ENCODE peak calls at places on chromosomes 13 and 19, in nine cellular contexts. One of them, this sample, is unnamed.

GRCh38 chr13:22700488-22700887 is 480.3 kb upstream of the SGCG start:
- DNase-seq in AG04450: no peak
- DNase-seq in nephron progenitor cell: no peak
- DNase-seq in natural killer cell treated with Interleukin-12 subunit alpha and Interleukin-12 subunit beta and Interleukin-15 and Interleukin-18, amount 100 ng/mL, for 72 hours: no peak
- DNase-seq in foreskin fibroblast: no peak
- DNase-seq in mesenchymal stem cell: no peak
- DNase-seq in GM23338: no peak
- DNase-seq in lower leg skin: no peak
- DNase-seq in NCI-H1694 treated with DMSO at 0.1 percent for 48 hours: no peak
- DNase-seq in this sample: no peak

GRCh38 chr19:3095375-3096191 is 1.4 kb downstream of the GNA11 start:
- DNase-seq in AG04450: no peak
- DNase-seq in nephron progenitor cell: peak; percentile 71
- DNase-seq in natural killer cell treated with Interleukin-12 subunit alpha and Interleukin-12 subunit beta and Interleukin-15 and Interleukin-18, amount 100 ng/mL, for 72 hours: no peak
- DNase-seq in foreskin fibroblast: no peak
- DNase-seq in mesenchymal stem cell: peak; percentile 38
- DNase-seq in GM23338: peak; percentile 92
- DNase-seq in lower leg skin: no peak
- DNase-seq in NCI-H1694 treated with DMSO at 0.1 percent for 48 hours: no peak
- DNase-seq in this sample: peak; percentile 40

GRCh38 chr13:75792526-75793187 is 156.5 kb downstream of the LMO7 start:
- DNase-seq in AG04450: peak; percentile 26
- DNase-seq in nephron progenitor cell: no peak
- DNase-seq in natural killer cell treated with Interleukin-12 subunit alpha and Interleukin-12 subunit beta and Interleukin-15 and Interleukin-18, amount 100 ng/mL, for 72 hours: no peak
- DNase-seq in foreskin fibroblast: no peak
- DNase-seq in mesenchymal stem cell: peak; percentile 59
- DNase-seq in GM23338: no peak
- DNase-seq in lower leg skin: no peak
- DNase-seq in NCI-H1694 treated with DMSO at 0.1 percent for 48 hours: no peak
- DNase-seq in this sample: no peak

GRCh38 chr13:114284680-114285079 is 3.3 kb downstream of the UPF3A start:
- DNase-seq in AG04450: no peak
- DNase-seq in nephron progenitor cell: no peak
- DNase-seq in natural killer cell treated with Interleukin-12 subunit alpha and Interleukin-12 subunit beta and Interleukin-15 and Interleukin-18, amount 100 ng/mL, for 72 hours: no peak
- DNase-seq in foreskin fibroblast: no peak
- DNase-seq in mesenchymal stem cell: no peak
- DNase-seq in GM23338: no peak
- DNase-seq in lower leg skin: no peak
- DNase-seq in NCI-H1694 treated with DMSO at 0.1 percent for 48 hours: no peak
- DNase-seq in this sample: no peak

GRCh38 chr13:28560612-28561011 is 65.7 kb upstream of the FLT1 start:
- DNase-seq in AG04450: no peak
- DNase-seq in nephron progenitor cell: no peak
- DNase-seq in natural killer cell treated with Interleukin-12 subunit alpha and Interleukin-12 subunit beta and Interleukin-15 and Interleukin-18, amount 100 ng/mL, for 72 hours: no peak
- DNase-seq in foreskin fibroblast: no peak
- DNase-seq in mesenchymal stem cell: no peak
- DNase-seq in GM23338: no peak
- DNase-seq in lower leg skin: no peak
- DNase-seq in NCI-H1694 treated with DMSO at 0.1 percent for 48 hours: no peak
- DNase-seq in this sample: no peak

GRCh38 chr19:17095141-17095919 is 19.8 kb downstream of the MYO9B start:
- DNase-seq in AG04450: no peak
- DNase-seq in nephron progenitor cell: no peak
- DNase-seq in natural killer cell treated with Interleukin-12 subunit alpha and Interleukin-12 subunit beta and Interleukin-15 and Interleukin-18, amount 100 ng/mL, for 72 hours: no peak
- DNase-seq in foreskin fibroblast: no peak
- DNase-seq in mesenchymal stem cell: peak; percentile 91
- DNase-seq in GM23338: no peak
- DNase-seq in lower leg skin: no peak
- DNase-seq in NCI-H1694 treated with DMSO at 0.1 percent for 48 hours: no peak
- DNase-seq in this sample: peak; percentile 60

GRCh38 chr19:50332264-50333038 is 3.3 kb upstream of the KCNC3 start:
- DNase-seq in AG04450: no peak
- DNase-seq in nephron progenitor cell: peak; percentile 43
- DNase-seq in natural killer cell treated with Interleukin-12 subunit alpha and Interleukin-12 subunit beta and Interleukin-15 and Interleukin-18, amount 100 ng/mL, for 72 hours: peak; percentile 16
- DNase-seq in foreskin fibroblast: no peak
- DNase-seq in mesenchymal stem cell: no peak
- DNase-seq in GM23338: peak; percentile 86
- DNase-seq in lower leg skin: no peak
- DNase-seq in NCI-H1694 treated with DMSO at 0.1 percent for 48 hours: no peak
- DNase-seq in this sample: no peak

GRCh38 chr13:103514188-103514587 is 448.0 kb upstream of the SLC10A2 start:
- DNase-seq in AG04450: no peak
- DNase-seq in nephron progenitor cell: no peak
- DNase-seq in natural killer cell treated with Interleukin-12 subunit alpha and Interleukin-12 subunit beta and Interleukin-15 and Interleukin-18, amount 100 ng/mL, for 72 hours: no peak
- DNase-seq in foreskin fibroblast: no peak
- DNase-seq in mesenchymal stem cell: no peak
- DNase-seq in GM23338: no peak
- DNase-seq in lower leg skin: no peak
- DNase-seq in NCI-H1694 treated with DMSO at 0.1 percent for 48 hours: no peak
- DNase-seq in this sample: no peak

GRCh38 chr19:15291666-15292065 is 40.7 kb downstream of the BRD4 start:
- DNase-seq in AG04450: no peak
- DNase-seq in nephron progenitor cell: no peak
- DNase-seq in natural killer cell treated with Interleukin-12 subunit alpha and Interleukin-12 subunit beta and Interleukin-15 and Interleukin-18, amount 100 ng/mL, for 72 hours: no peak
- DNase-seq in foreskin fibroblast: no peak
- DNase-seq in mesenchymal stem cell: peak; percentile 34
- DNase-seq in GM23338: no peak
- DNase-seq in lower leg skin: no peak
- DNase-seq in NCI-H1694 treated with DMSO at 0.1 percent for 48 hours: no peak
- DNase-seq in this sample: no peak

GRCh38 chr19:41131186-41131585 is 17.0 kb downstream of the CYP2F1 start:
- DNase-seq in AG04450: no peak
- DNase-seq in nephron progenitor cell: no peak
- DNase-seq in natural killer cell treated with Interleukin-12 subunit alpha and Interleukin-12 subunit beta and Interleukin-15 and Interleukin-18, amount 100 ng/mL, for 72 hours: no peak
- DNase-seq in foreskin fibroblast: no peak
- DNase-seq in mesenchymal stem cell: no peak
- DNase-seq in GM23338: no peak
- DNase-seq in lower leg skin: no peak
- DNase-seq in NCI-H1694 treated with DMSO at 0.1 percent for 48 hours: no peak
- DNase-seq in this sample: no peak

GRCh38 chr13:74206061-74206561 is 71.9 kb upstream of the KLF12 start:
- DNase-seq in AG04450: peak; percentile 77
- DNase-seq in nephron progenitor cell: no peak
- DNase-seq in natural killer cell treated with Interleukin-12 subunit alpha and Interleukin-12 subunit beta and Interleukin-15 and Interleukin-18, amount 100 ng/mL, for 72 hours: no peak
- DNase-seq in foreskin fibroblast: peak; percentile 61
- DNase-seq in mesenchymal stem cell: peak; percentile 64
- DNase-seq in GM23338: peak; percentile 11
- DNase-seq in lower leg skin: no peak
- DNase-seq in NCI-H1694 treated with DMSO at 0.1 percent for 48 hours: no peak
- DNase-seq in this sample: no peak

GRCh38 chr19:1154731-1155351 is 19.2 kb downstream of the SBNO2 start:
- DNase-seq in AG04450: peak; percentile 60
- DNase-seq in nephron progenitor cell: no peak
- DNase-seq in natural killer cell treated with Interleukin-12 subunit alpha and Interleukin-12 subunit beta and Interleukin-15 and Interleukin-18, amount 100 ng/mL, for 72 hours: no peak
- DNase-seq in foreskin fibroblast: peak; percentile 88
- DNase-seq in mesenchymal stem cell: peak; percentile 95
- DNase-seq in GM23338: no peak
- DNase-seq in lower leg skin: peak; percentile 98
- DNase-seq in NCI-H1694 treated with DMSO at 0.1 percent for 48 hours: no peak
- DNase-seq in this sample: peak; percentile 84

GRCh38 chr13:36919206-36919832 is 719 bp downstream of the SMAD9 start:
- DNase-seq in AG04450: no peak
- DNase-seq in nephron progenitor cell: peak; percentile 74
- DNase-seq in natural killer cell treated with Interleukin-12 subunit alpha and Interleukin-12 subunit beta and Interleukin-15 and Interleukin-18, amount 100 ng/mL, for 72 hours: no peak
- DNase-seq in foreskin fibroblast: peak; percentile 18
- DNase-seq in mesenchymal stem cell: peak; percentile 65
- DNase-seq in GM23338: peak; percentile 76
- DNase-seq in lower leg skin: peak; percentile 86
- DNase-seq in NCI-H1694 treated with DMSO at 0.1 percent for 48 hours: peak; percentile 26
- DNase-seq in this sample: no peak

GRCh38 chr13:20997301-20998061 is 63.9 kb downstream of the LATS2 start:
- DNase-seq in AG04450: peak; percentile 88
- DNase-seq in nephron progenitor cell: no peak
- DNase-seq in natural killer cell treated with Interleukin-12 subunit alpha and Interleukin-12 subunit beta and Interleukin-15 and Interleukin-18, amount 100 ng/mL, for 72 hours: no peak
- DNase-seq in foreskin fibroblast: peak; percentile 86
- DNase-seq in mesenchymal stem cell: peak; percentile 91
- DNase-seq in GM23338: peak; percentile 75
- DNase-seq in lower leg skin: peak; percentile 80
- DNase-seq in NCI-H1694 treated with DMSO at 0.1 percent for 48 hours: no peak
- DNase-seq in this sample: no peak

GRCh38 chr19:54245936-54246335 is 3.3 kb upstream of the LILRA6 start:
- DNase-seq in AG04450: no peak
- DNase-seq in nephron progenitor cell: no peak
- DNase-seq in natural killer cell treated with Interleukin-12 subunit alpha and Interleukin-12 subunit beta and Interleukin-15 and Interleukin-18, amount 100 ng/mL, for 72 hours: no peak
- DNase-seq in foreskin fibroblast: no peak
- DNase-seq in mesenchymal stem cell: no peak
- DNase-seq in GM23338: no peak
- DNase-seq in lower leg skin: no peak
- DNase-seq in NCI-H1694 treated with DMSO at 0.1 percent for 48 hours: no peak
- DNase-seq in this sample: no peak

GRCh38 chr19:4744451-4745170 is 21.0 kb upstream of the DPP9 start:
- DNase-seq in AG04450: peak; percentile 73
- DNase-seq in nephron progenitor cell: no peak
- DNase-seq in natural killer cell treated with Interleukin-12 subunit alpha and Interleukin-12 subunit beta and Interleukin-15 and Interleukin-18, amount 100 ng/mL, for 72 hours: no peak
- DNase-seq in foreskin fibroblast: peak; percentile 89
- DNase-seq in mesenchymal stem cell: peak; percentile 76
- DNase-seq in GM23338: no peak
- DNase-seq in lower leg skin: no peak
- DNase-seq in NCI-H1694 treated with DMSO at 0.1 percent for 48 hours: no peak
- DNase-seq in this sample: no peak

GRCh38 chr13:45847554-45848224 is 3.9 kb downstream of the SIAH3 start:
- DNase-seq in AG04450: no peak
- DNase-seq in nephron progenitor cell: no peak
- DNase-seq in natural killer cell treated with Interleukin-12 subunit alpha and Interleukin-12 subunit beta and Interleukin-15 and Interleukin-18, amount 100 ng/mL, for 72 hours: no peak
- DNase-seq in foreskin fibroblast: no peak
- DNase-seq in mesenchymal stem cell: peak; percentile 60
- DNase-seq in GM23338: no peak
- DNase-seq in lower leg skin: no peak
- DNase-seq in NCI-H1694 treated with DMSO at 0.1 percent for 48 hours: peak; percentile 15
- DNase-seq in this sample: peak; percentile 65

This sample was measured in Peyer's patch.